ENCODE peak calls at places on chromosomes 12 and 14, in four cellular contexts. V is astrocyte of the spinal cord, C is frontal cortex, Y is NCI-H510A treated with DMSO at 0.1 percent for 48 hours. G is an unnamed sample.

GRCh38 chr12:78802593-78802992 is 62.0 kb upstream of the SYT1 start:
- DNase-seq in C (no peak), Y (no peak), V (peak), G (no peak)

GRCh38 chr12:42450248-42450647 is 124.3 kb downstream of the PPHLN1 start:
- DNase-seq in V (no peak), Y (no peak), C (no peak), G (no peak)

GRCh38 chr14:25132734-25133422 is 82.9 kb upstream of the STXBP6 start:
- DNase-seq in V (peak), C (peak), Y (peak), G (peak)

GRCh38 chr12:52582971-52583456 is 9.4 kb upstream of the KRT74 start:
- DNase-seq in Y (peak), C (peak), V (peak), G (peak)

GRCh38 chr12:98399532-98399931 is 115.9 kb upstream of the TMPO start:
- DNase-seq in V (peak), C (peak), Y (peak), G (no peak)

GRCh38 chr12:56034586-56035332 is 7.0 kb upstream of the RPS26 start:
- DNase-seq in C (no peak), V (no peak), Y (no peak), G (no peak)

GRCh38 chr14:30610719-30611388 is 11.3 kb upstream of the SCFD1 start:
- DNase-seq in V (peak), Y (peak), C (peak), G (no peak)

GRCh38 chr12:119788783-119789182 is 88.3 kb downstream of the CIT start:
- DNase-seq in V (no peak), Y (no peak), C (no peak), G (no peak)

GRCh38 chr12:132608231-132609171 is 1.9 kb downstream of the LRCOL1 start:
- DNase-seq in C (no peak), V (no peak), Y (no peak), G (no peak)

GRCh38 chr14:105240811-105241576 is 7.3 kb upstream of the BTBD6 start:
- DNase-seq in Y (no peak), V (no peak), C (no peak), G (no peak)

GRCh38 chr12:109627633-109628032 is 54.0 kb downstream of the MVK start:
- DNase-seq in Y (no peak), V (no peak), C (no peak), G (no peak)

GRCh38 chr12:111444314-111444705 is 38.6 kb downstream of the SH2B3 start:
- DNase-seq in V (peak), Y (no peak), C (no peak), G (no peak)

GRCh38 chr12:129195081-129195480 is 341.8 kb downstream of the GLT1D1 start:
- DNase-seq in V (no peak), C (no peak), Y (no peak), G (no peak)

GRCh38 chr14:99321236-99321925 is 49.4 kb upstream of the BCL11B start:
- DNase-seq in C (no peak), Y (no peak), V (no peak), G (no peak)

GRCh38 chr12:87511371-87511770 is 517.8 kb downstream of the C12orf50 start:
- DNase-seq in V (no peak), Y (no peak), C (no peak), G (no peak)

GRCh38 chr12:38527631-38528030 is 211.1 kb downstream of the ALG10B start:
- DNase-seq in C (no peak), Y (no peak), V (no peak), G (no peak)

GRCh38 chr14:89351958-89352404 is 65.1 kb downstream of the FOXN3 start:
- DNase-seq in C (no peak), Y (no peak), V (no peak), G (no peak)

G was measured in neural crest cell.